ENCODE peak calls at places on chromosomes 11 and 22, in seven cellular contexts. B is ACHN; I is stimulated activated CD8-positive, alpha-beta memory T cell treated with anti-CD3 and anti-CD28 coated beads, Interleukin-4, amount 100 ng/mL, for 48 hours; K is cardiac fibroblast; W is H54; L is activated CD8-positive, alpha-beta T cell treated with anti-CD3 and anti-CD28 coated beads, Interleukin-2, amount 10 ng/mL, durations not matched to agents 7 days and 5 days; H is EL. F is an unnamed sample.

GRCh38 chr11:71372693-71373657 is 75.2 kb downstream of the DHCR7 start:
- DNase-seq in B (peak; percentile 53), I (no peak), K (peak; percentile 36), W (no peak), L (no peak), H (peak; percentile 15), F (no peak)

GRCh38 chr11:102608699-102609098 is 16.4 kb downstream of the MMP20 start:
- DNase-seq in B (no peak), I (no peak), K (no peak), W (no peak), L (no peak), H (no peak), F (no peak)

GRCh38 chr11:61052182-61052972 is 49.9 kb upstream of the CD5 start:
- DNase-seq in B (no peak), I (no peak), K (no peak), W (no peak), L (no peak), H (no peak), F (no peak)

GRCh38 chr11:60924110-60924905 is at the start of gene TMEM132A:
- DNase-seq in B (peak; percentile 64), I (peak; percentile 46), K (peak; percentile 64), W (peak; percentile 95), L (no peak), H (peak; percentile 75), F (peak; percentile 61)

GRCh38 chr11:10348650-10349280 is 43.9 kb downstream of the ADM start:
- DNase-seq in B (peak; percentile 26), I (no peak), K (peak; percentile 67), W (no peak), L (no peak), H (peak; percentile 74), F (no peak)

GRCh38 chr11:114128399-114128798 is 68.9 kb downstream of the ZBTB16 start:
- DNase-seq in B (no peak), I (no peak), K (no peak), W (no peak), L (no peak), H (no peak), F (no peak)

GRCh38 chr11:14908214-14908880 is 16.3 kb upstream of the CYP2R1 start:
- DNase-seq in B (peak; percentile 49), I (no peak), K (peak; percentile 65), W (no peak), L (peak; percentile 63), H (peak; percentile 43), F (peak; percentile 36)

GRCh38 chr11:13826505-13827278 is 135.8 kb upstream of the SPON1 start:
- DNase-seq in B (no peak), I (no peak), K (no peak), W (peak; percentile 38), L (no peak), H (peak; percentile 2), F (no peak)

GRCh38 chr11:131408011-131408640 is 37.7 kb downstream of the NTM start:
- DNase-seq in B (peak; percentile 42), I (no peak), K (no peak), W (peak; percentile 8), L (no peak), H (peak; percentile 41), F (no peak)

GRCh38 chr11:79243412-79244174 is 197.2 kb downstream of the TENM4 start:
- DNase-seq in B (no peak), I (no peak), K (no peak), W (no peak), L (no peak), H (no peak), F (no peak)

GRCh38 chr11:6596237-6596877 is 7.1 kb downstream of the RRP8 start:
- DNase-seq in B (no peak), I (no peak), K (no peak), W (no peak), L (no peak), H (no peak), F (no peak)

GRCh38 chr11:77130763-77131513 is 2.9 kb downstream of the MYO7A start:
- DNase-seq in B (no peak), I (no peak), K (no peak), W (no peak), L (no peak), H (peak; percentile 85), F (no peak)

GRCh38 chr11:22832315-22833041 is 2.9 kb upstream of the SVIP start:
- DNase-seq in B (peak; percentile 38), I (no peak), K (peak; percentile 34), W (no peak), L (no peak), H (peak; percentile 10), F (peak; percentile 37)

GRCh38 chr11:125075900-125076317 is 12.8 kb downstream of the SLC37A2 start:
- DNase-seq in B (no peak), I (no peak), K (no peak), W (no peak), L (no peak), H (no peak), F (no peak)

GRCh38 chr22:37639771-37640590 is 512 bp downstream of the SH3BP1 start:
- DNase-seq in B (no peak), I (peak; percentile 53), K (no peak), W (no peak), L (peak; percentile 49), H (no peak), F (no peak)

GRCh38 chr11:88178211-88178610 is 3.0 kb upstream of the RAB38 start:
- DNase-seq in B (no peak), I (no peak), K (peak; percentile 46), W (no peak), L (no peak), H (no peak), F (no peak)

GRCh38 chr22:44172370-44173108 is 8.2 kb upstream of the PARVG start:
- DNase-seq in B (no peak), I (no peak), K (no peak), W (no peak), L (no peak), H (no peak), F (no peak)

GRCh38 chr11:36073411-36074203 is 129.7 kb downstream of the LDLRAD3 start:
- DNase-seq in B (no peak), I (no peak), K (peak; percentile 91), W (peak; percentile 26), L (no peak), H (peak; percentile 75), F (peak; percentile 90)

GRCh38 chr22:38021201-38021600 is 36.0 kb upstream of the PICK1 start:
- DNase-seq in B (no peak), I (no peak), K (no peak), W (no peak), L (no peak), H (no peak), F (no peak)

GRCh38 chr22:20774882-20775281 is 969 bp downstream of the SERPIND1 start:
- DNase-seq in B (no peak), I (no peak), K (no peak), W (no peak), L (no peak), H (no peak), F (no peak)

GRCh38 chr11:60753309-60753708 is 3.4 kb upstream of the MS4A15 start:
- DNase-seq in B (no peak), I (no peak), K (no peak), W (no peak), L (no peak), H (no peak), F (no peak)

GRCh38 chr11:44333271-44334218 is 23.6 kb upstream of the ALX4 start:
- DNase-seq in B (no peak), I (no peak), K (peak; percentile 61), W (no peak), L (no peak), H (peak; percentile 31), F (no peak)

GRCh38 chr11:110858556-110858921 is 146.3 kb upstream of the ARHGAP20 start:
- DNase-seq in B (no peak), I (no peak), K (peak; percentile 60), W (no peak), L (no peak), H (no peak), F (no peak)

GRCh38 chr22:45334068-45334467 is 24.3 kb downstream of the FAM118A start:
- DNase-seq in B (no peak), I (no peak), K (no peak), W (no peak), L (peak; percentile 65), H (no peak), F (no peak)

GRCh38 chr11:86497310-86497709 is 122.6 kb downstream of the CCDC81 start:
- DNase-seq in B (peak; percentile 53), I (no peak), K (peak; percentile 63), W (no peak), L (no peak), H (peak; percentile 66), F (no peak)

GRCh38 chr11:111737180-111737876 is 28.9 kb downstream of the PPP2R1B start:
- DNase-seq in B (no peak), I (no peak), K (no peak), W (no peak), L (no peak), H (no peak), F (no peak)

GRCh38 chr11:30016588-30017363 is at the start of gene KCNA4:
- DNase-seq in B (no peak), I (peak; percentile 26), K (no peak), W (no peak), L (no peak), H (no peak), F (no peak)